ENCODE peak calls at places on chromosomes 12 and 14, in seven cellular contexts. F is A549, J is HepG2, U is WTC11, R is H1, Z is endothelial cell of umbilical vein, M is NB4. S is an unnamed sample.

GRCh38 chr12:115712676-115713075 is 564.8 kb downstream of the MED13L start:
- DNase-seq in J (no peak), R (no peak), M (no peak), F (no peak), Z (no peak), U (no peak), S (no peak)

GRCh38 chr14:93906341-93907329 is 20.5 kb upstream of the FAM181A start:
- DNase-seq in U (peak; percentile 84), Z (no peak), J (peak; percentile 59), R (peak; percentile 87), F (peak; percentile 36), M (peak; percentile 66), S (peak; percentile 63)

GRCh38 chr12:53380797-53381738 is 1.1 kb downstream of the SP1 start:
- DNase-seq in F (no peak), J (no peak), U (peak; percentile 45), R (peak; percentile 48), Z (peak; percentile 41), M (peak; percentile 78), S (no peak)

GRCh38 chr14:69610859-69611263 is 535 bp upstream of the SUSD6 start:
- DNase-seq in U (no peak), M (no peak), J (no peak), Z (no peak), R (no peak), F (no peak), S (no peak)

GRCh38 chr14:23076785-23077408 is 18.0 kb downstream of the ACIN1 start:
- DNase-seq in Z (peak; percentile 49), J (peak; percentile 68), M (peak; percentile 51), R (no peak), F (peak; percentile 33), U (no peak), S (no peak)

GRCh38 chr12:113863455-113863845 is 102.7 kb downstream of the RBM19 start:
- DNase-seq in J (no peak), F (peak; percentile 28), M (no peak), R (no peak), Z (no peak), U (no peak), S (no peak)

GRCh38 chr14:93683241-93683640 is 105.0 kb downstream of the PRIMA1 start:
- DNase-seq in U (peak; percentile 43), M (peak; percentile 74), Z (no peak), R (peak; percentile 54), J (no peak), F (peak; percentile 49), S (peak; percentile 48)

GRCh38 chr12:96427269-96427729 is 27.1 kb upstream of the CDK17 start:
- DNase-seq in R (no peak), J (peak; percentile 7), M (no peak), Z (peak; percentile 99), U (no peak), F (peak; percentile 83), S (peak; percentile 54)

GRCh38 chr12:94326727-94327126 is 132.9 kb downstream of the CEP83 start:
- DNase-seq in J (no peak), M (no peak), R (no peak), F (no peak), U (no peak), Z (no peak), S (no peak)

GRCh38 chr14:69792887-69793421 is 4.1 kb downstream of the SLC10A1 start:
- DNase-seq in F (no peak), M (no peak), J (peak; percentile 90), R (no peak), U (no peak), Z (no peak), S (no peak)

GRCh38 chr12:6542209-6543009 is 8.1 kb downstream of the GAPDH start:
- DNase-seq in Z (no peak), J (peak; percentile 94), U (no peak), M (no peak), F (peak; percentile 60), R (no peak), S (no peak)

GRCh38 chr12:49567302-49567610 is 686 bp downstream of the MCRS1 start:
- DNase-seq in F (no peak), Z (no peak), R (no peak), J (no peak), U (no peak), M (no peak), S (no peak)

GRCh38 chr12:130747867-130748740 is 32.0 kb upstream of the RIMBP2 start:
- DNase-seq in M (peak; percentile 87), R (peak; percentile 98), J (peak; percentile 40), Z (peak; percentile 48), U (peak; percentile 90), F (peak; percentile 66), S (peak; percentile 40)

DNA sequence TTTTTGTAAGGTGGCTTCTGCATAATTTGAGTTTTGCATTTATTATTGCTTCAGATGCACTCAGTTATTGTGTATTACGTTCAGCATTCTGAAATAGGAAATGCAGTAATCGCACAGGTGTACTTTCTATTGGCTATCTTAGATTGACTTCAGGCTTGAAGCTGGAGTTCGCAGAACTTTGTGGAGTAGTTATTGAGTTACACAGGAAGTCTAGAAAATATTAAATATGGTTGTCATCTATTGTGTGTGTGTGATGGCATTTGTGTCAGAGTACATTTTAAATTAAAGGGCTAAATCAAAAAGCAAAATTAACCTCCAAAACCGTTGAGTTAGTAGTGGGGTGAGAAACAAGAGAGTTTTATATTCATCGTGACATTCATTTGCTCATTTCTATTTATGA is 2.7 kb downstream of the ARID2 start:
- DNase-seq in Z (peak; percentile 62), J (no peak), U (no peak), M (peak; percentile 54), R (no peak), F (no peak), S (no peak)
- TF ChIP-seq MAX in Z (no peak), J (no peak), U (no peak), M (no peak), R (no peak), F (no peak), S (no peak)

GRCh38 chr12:57216014-57216891 is at the start of gene NXPH4:
- DNase-seq in J (no peak), F (no peak), R (peak; percentile 84), M (no peak), U (peak; percentile 86), Z (no peak), S (no peak)
- TF ChIP-seq MAX in J (peak; percentile 20), F (no peak), R (peak; percentile 85), M (no peak), U (peak; percentile 89), Z (no peak), S (peak; percentile 83)

DNA sequence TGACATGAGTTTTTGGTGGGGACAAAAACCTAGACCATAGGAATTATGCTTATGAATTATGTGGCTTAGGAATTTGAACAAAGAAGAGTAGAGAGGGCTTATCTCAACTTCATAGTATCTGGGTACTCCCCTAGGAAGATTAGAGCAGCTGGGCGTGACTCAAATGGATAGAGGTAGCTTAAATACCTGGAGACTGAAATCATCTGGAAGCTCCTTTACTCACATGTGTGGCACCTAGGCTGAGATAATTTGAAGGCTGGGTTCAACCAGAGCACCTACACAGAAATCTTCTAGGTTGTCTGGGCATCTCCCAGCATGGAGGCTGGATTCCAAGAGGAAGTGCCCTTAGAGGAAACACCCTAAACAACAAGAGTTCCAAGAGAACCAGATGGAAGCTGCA is 393.9 kb downstream of the ADAMTS20 start:
- DNase-seq in F (no peak), R (no peak), J (no peak), M (no peak), Z (no peak), U (no peak), S (no peak)
- TF ChIP-seq MAX in F (no peak), R (no peak), J (no peak), M (no peak), Z (no peak), U (no peak), S (no peak)

GRCh38 chr12:8076357-8076756 is 5.7 kb upstream of the NECAP1 start:
- DNase-seq in Z (no peak), J (no peak), U (no peak), R (no peak), F (no peak), M (no peak), S (no peak)

GRCh38 chr12:8078916-8079315 is 3.2 kb upstream of the NECAP1 start:
- DNase-seq in J (no peak), U (no peak), M (no peak), F (no peak), Z (no peak), R (no peak), S (no peak)

GRCh38 chr12:8075935-8076334 is 6.1 kb upstream of the NECAP1 start:
- DNase-seq in J (no peak), M (no peak), U (no peak), Z (no peak), F (no peak), R (no peak), S (no peak)

GRCh38 chr12:8078400-8078799 is 3.7 kb upstream of the NECAP1 start:
- DNase-seq in Z (peak; percentile 84), R (no peak), M (peak; percentile 79), J (no peak), U (peak; percentile 36), F (peak; percentile 68), S (peak; percentile 50)

GRCh38 chr12:8077207-8077606 is 4.9 kb upstream of the NECAP1 start:
- DNase-seq in M (peak; percentile 54), R (no peak), J (no peak), U (no peak), F (no peak), Z (peak; percentile 74), S (no peak)
- TF ChIP-seq MAX in M (no peak), R (no peak), J (no peak), U (no peak), F (no peak), Z (no peak), S (no peak)